ENCODE peak calls at places on chromosomes 13 and 19, in four cellular contexts. M is tibial nerve; L is stimulated activated CD4-positive, alpha-beta T cell treated with anti-CD3 and anti-CD28 coated beads, TNF-alpha, amount 100 ng/mL, for 48 hours; W is activated CD8-positive, alpha-beta memory T cell treated with anti-CD3 and anti-CD28 coated beads for 1 hour. V is an unnamed sample.

GRCh38 chr19:38135150-38135998 is 88.6 kb downstream of the DPF1 start:
- DNase-seq in W (no peak), L (no peak), M (no peak), V (no peak)

GRCh38 chr19:31448221-31448657 is 99.0 kb upstream of the TSHZ3 start:
- DNase-seq in W (no peak), M (no peak), L (no peak), V (peak; percentile 76)

GRCh38 chr13:107450931-107451330 is 764.4 kb downstream of the LIG4 start:
- DNase-seq in W (no peak), L (no peak), M (peak; percentile 7), V (peak; percentile 55)

GRCh38 chr13:21225082-21225481 is 48.6 kb downstream of the MRPL57 start:
- DNase-seq in L (no peak), W (no peak), M (no peak), V (no peak)

GRCh38 chr19:6424190-6424938 is at the start of gene KHSRP:
- DNase-seq in L (no peak), M (no peak), W (no peak), V (no peak)

GRCh38 chr19:53847555-53847954 is 20.1 kb upstream of the MYADM start:
- DNase-seq in W (no peak), M (no peak), L (no peak), V (no peak)

GRCh38 chr13:78601124-78601885 is 2.0 kb downstream of the POU4F1 start:
- DNase-seq in M (no peak), L (no peak), W (no peak), V (no peak)

GRCh38 chr13:100544866-100545683 is 43.5 kb downstream of the GGACT start:
- DNase-seq in W (no peak), M (no peak), L (no peak), V (no peak)

GRCh38 chr19:344625-345319 is at the start of gene MIER2:
- DNase-seq in L (peak; percentile 86), M (peak; percentile 85), W (peak; percentile 87), V (peak; percentile 93)

GRCh38 chr13:40316301-40316700 is 350.1 kb downstream of the FOXO1 start:
- DNase-seq in L (peak; percentile 26), W (no peak), M (no peak), V (no peak)

GRCh38 chr13:111315347-111315995 is 5.0 kb upstream of the TEX29 start:
- DNase-seq in L (no peak), W (no peak), M (no peak), V (no peak)

GRCh38 chr13:97205971-97206370 is 16.2 kb upstream of the MBNL2 start:
- DNase-seq in W (no peak), L (no peak), M (no peak), V (no peak)

GRCh38 chr19:33731886-33732285 is 64.8 kb upstream of the KCTD15 start:
- DNase-seq in W (no peak), L (no peak), M (no peak), V (no peak)

GRCh38 chr13:108961542-108962125 is 332.2 kb downstream of the MYO16 start:
- DNase-seq in M (no peak), W (no peak), L (no peak), V (no peak)

GRCh38 chr19:3661284-3662238 is 35.0 kb upstream of the CACTIN start:
- DNase-seq in M (no peak), W (no peak), L (no peak), V (no peak)

GRCh38 chr13:24683370-24683769 is 3.2 kb downstream of the ATP12A start:
- DNase-seq in W (no peak), M (no peak), L (no peak), V (no peak)

GRCh38 chr19:12364391-12365093 is 941 bp downstream of the ZNF442 start:
- DNase-seq in M (peak; percentile 20), L (no peak), W (no peak), V (peak; percentile 29)

GRCh38 chr13:100921139-100921538 is 246.5 kb upstream of the TMTC4 start:
- DNase-seq in L (no peak), W (no peak), M (no peak), V (no peak)

GRCh38 chr19:30222428-30222873 is 149.7 kb upstream of the ZNF536 start:
- DNase-seq in L (no peak), W (no peak), M (no peak), V (no peak)

GRCh38 chr13:44471686-44472085 is 98.1 kb downstream of the SERP2 start:
- DNase-seq in M (no peak), W (no peak), L (no peak), V (no peak)

GRCh38 chr19:35805518-35806102 is 7.0 kb downstream of the PRODH2 start:
- DNase-seq in M (no peak), L (no peak), W (no peak), V (no peak)

GRCh38 chr19:37975071-37975470 is 68.1 kb downstream of the SIPA1L3 start:
- DNase-seq in W (no peak), M (no peak), L (no peak), V (no peak)

GRCh38 chr19:4707956-4708650 is 15.5 kb downstream of the DPP9 start:
- DNase-seq in W (no peak), M (no peak), L (no peak), V (no peak)

GRCh38 chr13:99991806-99992242 is 10.2 kb downstream of the ZIC2 start:
- DNase-seq in M (no peak), W (no peak), L (no peak), V (no peak)

GRCh38 chr13:113350065-113350937 is 13.6 kb downstream of the GRTP1 start:
- DNase-seq in M (no peak), W (no peak), L (no peak), V (no peak)

GRCh38 chr13:46149272-46150133 is 32.5 kb downstream of the LCP1 start:
- DNase-seq in W (no peak), M (no peak), L (no peak), V (no peak)

GRCh38 chr13:112509190-112509589 is 78.8 kb downstream of the TUBGCP3 start:
- DNase-seq in W (no peak), L (no peak), M (no peak), V (no peak)

GRCh38 chr13:86445584-86446140 is 646.4 kb upstream of the SLITRK6 start:
- DNase-seq in M (no peak), W (no peak), L (no peak), V (no peak)

GRCh38 chr19:48642862-48643261 is 3.1 kb downstream of the CA11 start:
- DNase-seq in L (no peak), M (no peak), W (no peak), V (no peak)

GRCh38 chr13:20099319-20099718 is 61.5 kb downstream of the GJA3 start:
- DNase-seq in M (no peak), W (no peak), L (no peak), V (no peak)

GRCh38 chr13:106610511-106610910 is 42.6 kb upstream of the ARGLU1 start:
- DNase-seq in L (no peak), M (no peak), W (no peak), V (no peak)

GRCh38 chr13:27450921-27451461 is 627 bp upstream of the MTIF3 start:
- DNase-seq in L (no peak), M (no peak), W (peak; percentile 19), V (no peak)

GRCh38 chr13:53075356-53076041 is 46.9 kb downstream of the OLFM4 start:
- DNase-seq in M (no peak), L (no peak), W (no peak), V (no peak)

GRCh38 chr13:51435002-51435578 is 17.7 kb downstream of the INTS6 start:
- DNase-seq in M (no peak), L (no peak), W (no peak), V (no peak)

GRCh38 chr19:11274533-11275086 is 12.3 kb upstream of the DOCK6 start:
- DNase-seq in L (no peak), W (no peak), M (no peak), V (no peak)

GRCh38 chr19:58204566-58204965 is 21.7 kb downstream of the ZNF274 start:
- DNase-seq in W (no peak), M (no peak), L (no peak), V (no peak)